ENCODE peak calls at places on chromosomes 1 and 21, in six cellular contexts. S, F, B, N, O and Y are unnamed samples.

GRCh38 chr1:40064797-40065492 is 24.4 kb downstream of the CAP1 start:
- DNase-seq in S (no peak), F (no peak), B (no peak), N (no peak), O (peak; percentile 55), Y (no peak)

GRCh38 chr1:12049625-12050024 is 13.5 kb upstream of the TNFRSF8 start:
- DNase-seq in S (no peak), F (no peak), B (no peak), N (no peak), O (no peak), Y (no peak)

GRCh38 chr1:155858805-155859233 is 548 bp upstream of the SYT11 start:
- DNase-seq in S (no peak), F (no peak), B (no peak), N (no peak), O (no peak), Y (no peak)

GRCh38 chr1:53737648-53738204 is 1.2 kb downstream of the GLIS1 start:
- DNase-seq in S (no peak), F (no peak), B (peak; percentile 63), N (no peak), O (no peak), Y (no peak)

GRCh38 chr1:65812065-65812464 is 19.4 kb downstream of the PDE4B start:
- DNase-seq in S (peak; percentile 20), F (peak; percentile 45), B (no peak), N (no peak), O (peak; percentile 96), Y (no peak)

GRCh38 chr1:193042766-193043691 is 16.1 kb downstream of the UCHL5 start:
- DNase-seq in S (no peak), F (no peak), B (no peak), N (no peak), O (no peak), Y (no peak)

GRCh38 chr1:168266644-168267186 is 14.0 kb upstream of the TBX19 start:
- DNase-seq in S (no peak), F (no peak), B (no peak), N (no peak), O (no peak), Y (no peak)

GRCh38 chr1:89203166-89203565 is 4.4 kb upstream of the GBP4 start:
- DNase-seq in S (no peak), F (no peak), B (no peak), N (no peak), O (no peak), Y (no peak)

GRCh38 chr1:45008076-45008475 is 3.0 kb downstream of the HECTD3 start:
- DNase-seq in S (no peak), F (no peak), B (no peak), N (no peak), O (no peak), Y (no peak)

GRCh38 chr1:236945002-236945401 is 59.2 kb downstream of the MT1HL1 start:
- DNase-seq in S (peak; percentile 26), F (peak; percentile 10), B (no peak), N (no peak), O (no peak), Y (no peak)

GRCh38 chr21:36751383-36751782 is 52.5 kb downstream of the SIM2 start:
- DNase-seq in S (no peak), F (no peak), B (no peak), N (no peak), O (no peak), Y (no peak)

GRCh38 chr1:59692591-59692990 is 122.2 kb upstream of the HOOK1 start:
- DNase-seq in S (no peak), F (no peak), B (peak; percentile 59), N (no peak), O (no peak), Y (no peak)

GRCh38 chr1:94093996-94094395 is 27.0 kb downstream of the ABCA4 start:
- DNase-seq in S (no peak), F (no peak), B (no peak), N (no peak), O (no peak), Y (no peak)

GRCh38 chr1:85296980-85297379 is 20.5 kb upstream of the BCL10 start:
- DNase-seq in S (no peak), F (no peak), B (no peak), N (no peak), O (no peak), Y (no peak)

GRCh38 chr1:58718435-58718834 is 18.6 kb upstream of the MYSM1 start:
- DNase-seq in S (no peak), F (no peak), B (peak; percentile 58), N (no peak), O (no peak), Y (no peak)

GRCh38 chr1:183734600-183735036 is 70.3 kb upstream of the RGL1 start:
- DNase-seq in S (no peak), F (no peak), B (no peak), N (no peak), O (no peak), Y (no peak)

GRCh38 chr1:201916649-201917249 is 28.1 kb downstream of the SHISA4 start:
- DNase-seq in S (peak; percentile 67), F (no peak), B (peak; percentile 84), N (no peak), O (no peak), Y (no peak)

DNA sequence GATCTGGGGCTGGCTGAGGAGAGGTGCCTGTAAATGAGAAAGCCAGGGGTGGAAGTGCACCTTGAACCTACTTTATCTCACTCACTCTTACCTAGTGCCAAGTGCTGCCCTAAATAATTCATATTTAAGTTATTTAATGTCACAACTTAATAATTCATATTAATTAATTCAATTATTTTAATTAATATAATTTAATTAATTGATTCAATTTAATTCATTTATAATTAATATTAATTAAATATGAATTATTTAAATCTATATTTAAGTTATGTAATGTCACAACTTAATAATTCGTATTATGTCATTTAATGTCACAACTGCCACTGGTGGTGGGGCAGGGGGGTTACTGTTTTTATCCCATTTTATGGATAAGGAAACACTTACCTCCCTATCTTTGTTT is 361.6 kb upstream of the RUNX1 start:
- DNase-seq in S (no peak), F (no peak), B (no peak), N (no peak), O (no peak), Y (no peak)
- TF ChIP-seq JUND in S (no peak), F (no peak), B (no peak), N (no peak), O (no peak), Y (no peak)

DNA sequence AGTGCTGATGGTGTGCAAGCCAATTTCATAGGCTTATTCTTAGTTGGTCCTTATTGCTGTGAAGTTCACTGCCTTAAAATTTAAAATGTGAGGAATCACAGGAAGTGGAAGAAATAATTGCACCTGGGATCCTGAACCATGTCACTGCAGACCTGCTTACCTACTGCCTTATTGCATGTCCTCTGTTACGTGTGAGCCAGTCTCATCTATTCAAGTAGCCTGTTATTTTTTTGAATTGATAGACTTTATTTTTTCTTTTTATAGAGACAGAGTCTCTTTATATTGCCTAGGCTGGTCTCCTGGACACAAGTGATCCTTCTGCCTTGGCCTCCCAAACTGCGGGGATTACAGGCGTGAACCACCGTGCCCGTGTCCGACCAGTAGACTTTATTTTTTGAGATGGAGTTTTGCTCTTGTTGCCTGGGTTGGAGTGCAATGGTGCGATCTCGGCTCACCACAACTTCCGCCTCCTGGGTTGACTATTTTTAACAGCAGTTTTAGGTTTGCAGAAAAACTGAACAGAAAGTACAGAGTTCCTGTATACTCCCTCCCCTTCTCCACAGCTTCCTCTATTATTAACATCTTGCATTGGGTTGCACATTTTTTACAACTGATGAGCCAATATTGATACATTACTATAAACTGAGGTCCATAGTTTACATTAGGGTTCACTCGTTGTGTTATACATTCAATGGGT is 14.0 kb upstream of the DISC1 start:
- DNase-seq in S (no peak), F (no peak), B (no peak), N (no peak), O (peak; percentile 49), Y (no peak)
- TF ChIP-seq JUND in S (no peak), F (no peak), B (no peak), N (no peak), O (no peak), Y (no peak)

GRCh38 chr1:211371406-211372105 is 44.9 kb downstream of the TRAF5 start:
- DNase-seq in S (no peak), F (no peak), B (no peak), N (no peak), O (no peak), Y (no peak)

GRCh38 chr1:211372463-211372862 is 45.8 kb downstream of the TRAF5 start:
- DNase-seq in S (peak; percentile 81), F (no peak), B (no peak), N (no peak), O (no peak), Y (no peak)

GRCh38 chr1:211375286-211375818 is 48.7 kb downstream of the TRAF5 start:
- DNase-seq in S (no peak), F (no peak), B (no peak), N (no peak), O (no peak), Y (no peak)

GRCh38 chr1:211369640-211370039 is 43.0 kb downstream of the TRAF5 start:
- DNase-seq in S (no peak), F (no peak), B (no peak), N (no peak), O (no peak), Y (no peak)

DNA sequence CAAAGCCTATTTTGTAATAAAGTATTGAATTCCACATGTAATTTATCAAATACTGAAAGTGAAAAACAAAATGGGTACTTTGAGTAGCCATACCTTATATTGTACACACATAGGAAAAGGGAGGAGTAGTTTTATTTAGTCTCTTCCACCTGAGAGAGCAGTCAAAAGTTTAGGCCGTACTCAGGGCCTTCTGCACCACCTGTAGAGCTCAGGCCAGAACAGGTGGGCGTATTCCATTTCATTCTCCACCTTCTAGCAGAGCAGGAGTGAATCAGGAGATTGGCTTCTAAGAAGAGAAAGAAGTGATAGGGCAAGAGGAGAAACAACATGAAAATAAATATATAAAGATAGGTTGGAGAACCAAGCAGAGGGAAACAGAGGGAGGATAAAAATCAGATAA is 44.0 kb downstream of the TRAF5 start:
- DNase-seq in S (no peak), F (no peak), B (no peak), N (no peak), O (no peak), Y (no peak)
- TF ChIP-seq JUND in S (no peak), F (no peak), B (no peak), N (no peak), O (no peak), Y (no peak)

GRCh38 chr1:112386786-112387346 is 9.1 kb upstream of the CTTNBP2NL start:
- DNase-seq in S (no peak), F (no peak), B (no peak), N (no peak), O (no peak), Y (no peak)

GRCh38 chr1:112389689-112390088 is 6.3 kb upstream of the CTTNBP2NL start:
- DNase-seq in S (no peak), F (no peak), B (no peak), N (no peak), O (no peak), Y (no peak)

GRCh38 chr1:112387807-112388206 is 8.2 kb upstream of the CTTNBP2NL start:
- DNase-seq in S (no peak), F (no peak), B (no peak), N (no peak), O (no peak), Y (no peak)

GRCh38 chr1:112386024-112386723 is 9.8 kb upstream of the CTTNBP2NL start:
- DNase-seq in S (no peak), F (no peak), B (no peak), N (no peak), O (no peak), Y (no peak)

DNA sequence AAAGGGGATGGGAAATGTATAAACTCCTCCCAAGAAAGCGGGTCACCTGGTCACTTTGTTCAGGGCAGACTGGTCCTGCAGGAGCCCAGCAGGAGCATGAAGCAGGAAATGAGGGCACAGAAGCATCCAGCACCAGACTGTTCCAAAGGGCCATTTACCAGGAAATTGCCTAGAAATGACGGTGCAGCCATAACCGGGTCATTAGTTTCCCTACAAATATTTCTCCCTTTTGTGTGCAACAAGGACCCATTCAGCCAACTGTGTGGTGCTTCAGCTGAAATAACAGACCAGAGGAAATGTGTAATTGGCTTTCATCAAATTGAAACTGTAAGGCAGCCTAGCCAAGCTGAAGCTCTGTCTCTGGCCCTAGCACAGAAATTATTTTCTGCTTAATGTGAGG is 7.6 kb upstream of the CTTNBP2NL start:
- DNase-seq in S (no peak), F (no peak), B (no peak), N (no peak), O (no peak), Y (no peak)
- TF ChIP-seq JUND in S (no peak), F (no peak), B (no peak), N (no peak), O (no peak), Y (no peak)